ENCODE peak calls at places on chromosomes 4 and X, in seven cellular contexts. V, U, S, R, B, X and T are unnamed samples. For H3K27me3, the result is how much of the 10 kb centered on the place peaks cover.

GRCh38 chr4:13169731-13170130 is 314.4 kb downstream of the RAB28 start:
- DNase-seq in V (no peak), U (no peak), S (no peak), R (no peak), B (no peak), X (no peak), T (no peak)

GRCh38 chrX:73849054-73849453 is 286.1 kb downstream of the CHIC1 start:
- DNase-seq in V (no peak), U (no peak), S (no peak), R (no peak), B (no peak), X (no peak), T (no peak)

GRCh38 chr4:21205821-21206531 is 505.7 kb downstream of the PACRGL start:
- DNase-seq in V (no peak), U (no peak), S (no peak), R (peak), B (no peak), X (peak), T (no peak)

GRCh38 chr4:177107288-177107901 is 202.3 kb upstream of the NEIL3 start:
- DNase-seq in V (no peak), U (no peak), S (no peak), R (no peak), B (no peak), X (no peak), T (no peak)

GRCh38 chr4:169802871-169803270 is 45.1 kb upstream of the HPF1 start:
- DNase-seq in V (no peak), U (no peak), S (no peak), R (no peak), B (no peak), X (no peak), T (no peak)

GRCh38 chrX:135194684-135195083 is 23.5 kb upstream of the CT55 start:
- DNase-seq in V (no peak), U (no peak), S (no peak), R (peak), B (no peak), X (no peak), T (no peak)

GRCh38 chr4:138912714-138913340 is 102.8 kb upstream of the NOCT start:
- DNase-seq in V (no peak), U (no peak), S (no peak), R (no peak), B (no peak), X (no peak), T (no peak)

GRCh38 chr4:124433500-124433899 is 279.0 kb downstream of the ANKRD50 start:
- DNase-seq in V (no peak), U (no peak), S (no peak), R (no peak), B (no peak), X (no peak), T (no peak)

DNA sequence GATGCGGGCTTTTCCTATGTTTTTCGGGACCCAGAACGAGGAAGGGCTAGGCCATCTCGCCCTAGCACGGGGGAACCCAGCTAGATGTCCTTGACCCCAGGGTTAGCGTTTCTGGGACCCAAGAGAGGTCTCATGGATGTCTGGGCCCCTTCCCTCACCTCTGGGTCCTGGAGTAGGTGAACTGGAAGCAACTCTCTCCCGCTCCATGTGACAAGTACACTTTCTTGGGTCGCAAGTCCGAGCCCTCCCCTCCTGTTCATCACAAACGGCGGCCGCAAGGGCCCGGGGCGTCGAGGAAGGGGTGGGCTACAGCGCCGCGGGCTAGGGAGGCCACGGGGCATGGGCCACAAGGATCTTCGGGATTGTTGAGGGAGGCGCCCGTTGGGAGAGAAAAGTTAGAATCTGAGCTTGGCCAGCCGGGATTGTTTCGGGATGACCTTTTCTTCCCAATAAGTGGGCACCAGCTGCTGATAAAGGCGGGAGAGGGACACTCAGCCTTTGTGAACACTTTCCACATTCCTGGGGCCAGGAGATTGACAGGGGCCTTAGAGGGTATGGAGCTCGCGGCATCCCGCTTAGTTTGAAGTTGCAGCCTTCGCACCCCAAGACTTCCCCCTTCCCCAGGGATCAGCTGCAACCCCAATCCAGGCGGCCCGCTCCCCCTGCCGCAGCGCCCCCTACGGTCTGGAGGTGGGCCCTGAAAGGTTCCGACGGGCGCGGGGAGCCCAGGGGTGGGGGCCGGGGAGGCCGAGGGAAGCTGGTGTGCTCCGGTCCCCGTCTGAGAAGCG is 137.0 kb upstream of the ZIC3 start:
- DNase-seq in V (no peak), U (no peak), S (no peak), R (peak), B (no peak), X (no peak), T (no peak)
- H3K27me3 ChIP-seq in V (under half), U (under half), S (under half), R (half or more), B (half or more), X (half or more), T (half or more)

GRCh38 chr4:5887361-5888221 is 5.3 kb downstream of the CRMP1 start:
- DNase-seq in V (no peak), U (no peak), S (no peak), R (peak), B (no peak), X (peak), T (no peak)

GRCh38 chr4:5888706-5889696 is 3.9 kb downstream of the CRMP1 start:
- DNase-seq in V (no peak), U (no peak), S (no peak), R (no peak), B (no peak), X (peak), T (no peak)

GRCh38 chr4:5888222-5888701 is 4.6 kb downstream of the CRMP1 start:
- DNase-seq in V (no peak), U (no peak), S (no peak), R (peak), B (no peak), X (peak), T (no peak)

GRCh38 chr4:5885733-5886132 is 7.2 kb downstream of the CRMP1 start:
- DNase-seq in V (no peak), U (no peak), S (no peak), R (no peak), B (no peak), X (no peak), T (no peak)

GRCh38 chr4:5887011-5887360 is 5.9 kb downstream of the CRMP1 start:
- DNase-seq in V (no peak), U (no peak), S (no peak), R (no peak), B (no peak), X (no peak), T (no peak)
- TF ChIP-seq CTCF in V (no peak), U (no peak), S (no peak), R (no peak), B (no peak), X (no peak), T (no peak)

GRCh38 chr4:8045909-8046308 is 106.2 kb upstream of the AFAP1 start:
- DNase-seq in V (no peak), U (no peak), S (no peak), R (peak), B (no peak), X (no peak), T (no peak)

GRCh38 chr4:8044699-8045098 is 105.0 kb upstream of the AFAP1 start:
- DNase-seq in V (no peak), U (no peak), S (no peak), R (no peak), B (no peak), X (no peak), T (no peak)

GRCh38 chr4:8043596-8043995 is 103.9 kb upstream of the AFAP1 start:
- DNase-seq in V (no peak), U (no peak), S (no peak), R (no peak), B (no peak), X (no peak), T (no peak)

GRCh38 chr4:8041868-8042267 is 102.2 kb upstream of the AFAP1 start:
- DNase-seq in V (no peak), U (no peak), S (no peak), R (no peak), B (no peak), X (no peak), T (no peak)

DNA sequence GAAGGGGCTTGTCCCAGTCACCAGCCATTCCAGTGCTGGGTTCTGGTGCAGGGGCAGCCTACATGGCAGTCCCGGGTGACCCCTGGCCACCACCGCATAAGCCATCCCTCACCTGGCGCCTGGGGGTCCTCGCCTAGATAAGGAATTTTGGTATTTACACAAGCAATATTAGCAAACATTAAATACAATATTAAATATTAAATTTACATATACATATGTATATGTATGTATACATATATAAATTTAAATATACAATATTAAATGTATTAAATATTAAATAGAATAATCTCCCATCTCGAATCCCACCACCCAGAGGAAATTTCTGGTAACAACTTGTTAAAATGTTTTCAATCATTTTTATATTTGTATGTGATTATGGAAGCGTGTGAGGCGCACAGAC is 104.6 kb upstream of the AFAP1 start:
- DNase-seq in V (no peak), U (no peak), S (no peak), R (no peak), B (no peak), X (no peak), T (no peak)
- H3K27me3 ChIP-seq in V (under half), U (under half), S (under half), R (under half), B (under half), X (under half), T (under half)

GRCh38 chr4:28225005-28225404 is 1364.4 kb downstream of the STIM2 start:
- DNase-seq in V (no peak), U (no peak), S (no peak), R (peak), B (no peak), X (peak), T (no peak)
- TF ChIP-seq CTCF in V (no peak), U (no peak), S (no peak), R (peak), B (no peak), X (peak), T (no peak)

DNA sequence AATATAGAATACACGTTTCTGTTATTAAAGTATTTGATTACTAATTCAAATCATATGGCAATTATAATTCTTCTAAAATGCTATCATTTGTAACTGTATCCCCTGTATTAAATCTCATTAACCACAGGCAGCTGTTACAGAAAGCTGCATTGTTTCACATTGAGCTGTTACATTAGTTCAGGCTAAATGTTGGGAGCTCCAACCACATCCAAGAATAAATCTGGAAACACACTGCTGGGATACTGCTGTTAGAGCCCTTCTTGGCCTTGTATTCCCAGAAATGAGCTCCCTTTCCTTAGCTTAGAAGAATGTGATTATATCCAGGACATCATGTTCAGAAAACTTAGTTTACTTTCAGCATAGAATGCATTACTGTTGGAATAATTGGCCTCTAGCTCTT is 48.2 kb downstream of the GUCY1B1 start:
- DNase-seq in V (no peak), U (no peak), S (no peak), R (no peak), B (no peak), X (no peak), T (no peak)
- H3K27me3 ChIP-seq in V (under half), U (under half), S (under half), R (under half), B (under half), X (under half), T (under half)

GRCh38 chr4:164753873-164754488 is at the start of gene SMIM31:
- DNase-seq in V (no peak), U (no peak), S (no peak), R (no peak), B (no peak), X (no peak), T (no peak)

GRCh38 chr4:164748375-164748774 is 5.6 kb upstream of the SMIM31 start:
- DNase-seq in V (no peak), U (no peak), S (no peak), R (peak), B (no peak), X (peak), T (no peak)
- TF ChIP-seq CTCF in V (no peak), U (peak), S (no peak), R (peak), B (no peak), X (peak), T (no peak)

GRCh38 chr4:185020293-185020808 is 2.1 kb downstream of the HELT start:
- DNase-seq in V (no peak), U (no peak), S (no peak), R (peak), B (no peak), X (no peak), T (no peak)

GRCh38 chr4:185020863-185021761 is 2.8 kb downstream of the HELT start:
- DNase-seq in V (no peak), U (no peak), S (no peak), R (peak), B (no peak), X (no peak), T (no peak)

GRCh38 chr4:185018834-185019450 is 652 bp downstream of the HELT start:
- DNase-seq in V (no peak), U (no peak), S (no peak), R (peak), B (no peak), X (no peak), T (no peak)

GRCh38 chr4:185019451-185020292 is 1.4 kb downstream of the HELT start:
- DNase-seq in V (no peak), U (no peak), S (no peak), R (peak), B (no peak), X (no peak), T (no peak)

DNA sequence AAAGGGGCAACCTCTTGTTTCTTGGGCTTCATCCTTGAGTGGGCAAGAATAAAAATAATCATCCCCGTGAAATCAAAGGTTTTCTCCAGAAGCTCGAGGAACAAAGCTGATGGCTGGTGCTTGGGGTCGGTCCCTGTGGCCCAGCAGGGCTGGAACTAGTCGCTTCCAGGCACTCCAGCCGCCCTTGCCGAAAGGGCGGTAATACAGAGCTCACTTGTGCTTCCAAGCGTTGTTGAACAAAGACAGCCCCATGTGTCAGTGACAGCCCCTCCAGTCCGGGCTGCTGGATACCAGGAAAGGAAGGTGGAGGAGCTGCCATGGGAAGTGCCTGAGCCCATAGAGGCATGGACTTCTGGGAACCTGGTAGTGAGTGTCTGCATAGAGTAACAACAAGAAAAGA is 5.2 kb downstream of the HELT start:
- DNase-seq in V (no peak), U (no peak), S (no peak), R (peak), B (no peak), X (no peak), T (no peak)
- H3K27me3 ChIP-seq in V (under half), U (half or more), S (under half), R (half or more), B (half or more), X (half or more), T (half or more)

GRCh38 chr4:82373816-82374740 is at the start of gene HNRNPD:
- DNase-seq in V (peak), U (peak), S (peak), R (peak), B (peak), X (peak), T (peak)
- TF ChIP-seq CTCF in V (no peak), U (peak), S (no peak), R (no peak), B (no peak), X (no peak), T (no peak)